ENCODE peak calls at places on chromosomes 11 and 22, in ten cellular contexts. G is K562; M is transverse colon; I is dorsolateral prefrontal cortex; T is coronary artery; X is brain microvascular endothelial cell; H is CD4-positive, CD25-positive, alpha-beta regulatory T cell; P is A549; A is CD8-positive, alpha-beta memory T cell; Q is lung. K is an unnamed sample.

GRCh38 chr11:122246885-122247284 is 130.9 kb upstream of the BLID start:
- DNase-seq in M (no peak), T (no peak), P (no peak), H (no peak), A (no peak), Q (no peak), X (no peak), I (no peak), G (no peak), K (no peak)

GRCh38 chr11:117361432-117361831 is 33.8 kb downstream of the CEP164 start:
- DNase-seq in I (peak), T (no peak), Q (no peak), P (no peak), G (no peak), X (no peak), M (no peak), A (no peak), H (no peak), K (no peak)

GRCh38 chr11:69669486-69669885 is 5.7 kb downstream of the LTO1 start:
- DNase-seq in I (no peak), X (no peak), P (no peak), G (no peak), A (no peak), M (no peak), H (no peak), Q (no peak), T (no peak), K (no peak)

GRCh38 chr11:62487698-62488551 is 58.7 kb downstream of the AHNAK start:
- DNase-seq in M (no peak), H (no peak), A (no peak), X (no peak), P (no peak), T (no peak), G (no peak), Q (no peak), I (peak), K (no peak)

GRCh38 chr11:73493838-73494598 is 103.9 kb downstream of the FAM168A start:
- DNase-seq in H (no peak), Q (no peak), P (no peak), A (no peak), M (no peak), X (peak), I (no peak), T (no peak), G (no peak), K (no peak)

GRCh38 chr11:69912161-69912910 is 93.1 kb upstream of the FGF3 start:
- DNase-seq in H (no peak), A (no peak), T (peak), P (no peak), Q (no peak), G (no peak), I (no peak), X (no peak), M (peak), K (no peak)

GRCh38 chr11:85526564-85526963 is 100.6 kb downstream of the DLG2 start:
- DNase-seq in T (no peak), G (no peak), M (no peak), I (no peak), P (no peak), X (no peak), H (no peak), Q (no peak), A (no peak), K (no peak)

GRCh38 chr11:33435201-33435600 is 178.0 kb downstream of the HIPK3 start:
- DNase-seq in X (no peak), G (no peak), P (no peak), T (no peak), H (no peak), I (no peak), A (no peak), Q (no peak), M (no peak), K (no peak)

GRCh38 chr22:46915978-46916730 is 153.7 kb downstream of the TBC1D22A start:
- DNase-seq in G (no peak), M (no peak), P (no peak), T (no peak), Q (no peak), H (no peak), A (no peak), I (no peak), X (no peak), K (no peak)

GRCh38 chr11:10770626-10771254 is 19.7 kb downstream of the CTR9 start:
- DNase-seq in M (peak), G (peak), T (no peak), H (no peak), Q (no peak), I (peak), P (peak), X (peak), A (no peak), K (no peak)

GRCh38 chr22:45867118-45867905 is 109.7 kb downstream of the WNT7B start:
- DNase-seq in A (no peak), I (no peak), H (no peak), X (no peak), M (no peak), G (no peak), P (no peak), Q (no peak), T (no peak), K (no peak)

GRCh38 chr11:6619021-6619745 is at the start of gene TPP1:
- DNase-seq in P (peak), H (peak), Q (peak), X (peak), M (peak), G (peak), T (peak), A (peak), I (peak), K (peak)

GRCh38 chr22:49084203-49084602 is 743.5 kb downstream of the BRD1 start:
- DNase-seq in H (no peak), X (no peak), P (no peak), A (no peak), T (no peak), G (peak), I (no peak), Q (no peak), M (no peak), K (no peak)

GRCh38 chr11:131811380-131811779 is 441.0 kb downstream of the NTM start:
- DNase-seq in H (no peak), A (no peak), I (no peak), M (no peak), Q (no peak), P (no peak), T (no peak), G (no peak), X (no peak), K (no peak)

GRCh38 chr11:71293961-71294782 is 41.8 kb upstream of the SHANK2 start:
- DNase-seq in H (no peak), X (no peak), G (no peak), P (no peak), I (no peak), A (no peak), Q (peak), T (peak), M (no peak), K (no peak)

GRCh38 chr11:116837231-116838091 is at the start of gene APOA1:
- DNase-seq in Q (no peak), X (no peak), G (no peak), A (no peak), P (no peak), M (no peak), H (no peak), T (no peak), I (no peak), K (no peak)

GRCh38 chr22:31284241-31284745 is 8.0 kb downstream of the PIK3IP1 start:
- DNase-seq in T (no peak), Q (no peak), A (no peak), H (no peak), P (no peak), M (no peak), X (no peak), I (no peak), G (no peak), K (no peak)

GRCh38 chr11:28209906-28210305 is 101.7 kb downstream of the METTL15 start:
- DNase-seq in I (no peak), Q (no peak), X (no peak), M (no peak), T (no peak), H (no peak), G (no peak), A (no peak), P (no peak), K (no peak)

GRCh38 chr11:61281581-61282250 is 13.4 kb downstream of the VWCE start:
- DNase-seq in M (peak), H (no peak), T (no peak), A (no peak), I (no peak), Q (no peak), P (peak), X (no peak), G (peak), K (no peak)

GRCh38 chr11:107741044-107741823 is 29.4 kb upstream of the SLN start:
- DNase-seq in I (no peak), Q (peak), H (peak), A (no peak), T (no peak), X (peak), G (peak), M (peak), P (no peak), K (no peak)

GRCh38 chr22:27638329-27639179 is 163.0 kb downstream of the MN1 start:
- DNase-seq in G (no peak), H (no peak), T (no peak), I (no peak), M (no peak), P (no peak), X (no peak), A (no peak), Q (no peak), K (no peak)

GRCh38 chr22:22754961-22755777 is 110.8 kb downstream of the GGTLC2 start:
- DNase-seq in P (no peak), G (no peak), M (no peak), H (no peak), X (no peak), T (peak), Q (no peak), I (no peak), A (no peak), K (no peak)

GRCh38 chr11:116580828-116581227 is 192.0 kb downstream of the BUD13 start:
- DNase-seq in X (no peak), G (no peak), H (no peak), M (no peak), Q (no peak), A (no peak), P (no peak), T (no peak), I (peak), K (peak)

GRCh38 chr22:20793386-20794131 is 19.6 kb downstream of the SERPIND1 start:
- DNase-seq in M (no peak), I (no peak), A (no peak), G (no peak), T (no peak), H (no peak), X (no peak), P (no peak), Q (no peak), K (no peak)

GRCh38 chr22:39545310-39546063 is 12.9 kb upstream of the RPS19BP1 start:
- DNase-seq in X (no peak), Q (no peak), G (peak), P (no peak), M (peak), T (no peak), H (peak), A (peak), I (no peak), K (no peak)

GRCh38 chr22:30572840-30573593 is 1.4 kb downstream of the GAL3ST1 start:
- DNase-seq in X (no peak), A (no peak), Q (no peak), G (no peak), M (peak), I (peak), P (peak), T (no peak), H (no peak), K (peak)

GRCh38 chr11:118437046-118437735 is 899 bp downstream of the KMT2A start:
- DNase-seq in T (peak), G (peak), Q (peak), H (peak), P (peak), M (peak), X (no peak), I (no peak), A (peak), K (peak)

GRCh38 chr11:61918251-61919112 is 1.1 kb upstream of the RAB3IL1 start:
- DNase-seq in X (no peak), H (no peak), Q (no peak), P (no peak), T (peak), G (no peak), A (no peak), I (no peak), M (no peak), K (no peak)

GRCh38 chr22:46681010-46681409 is 57.0 kb downstream of the CERK start:
- DNase-seq in I (no peak), M (no peak), X (no peak), T (no peak), Q (no peak), A (no peak), H (no peak), G (peak), P (peak), K (no peak)

GRCh38 chr11:100675115-100675650 is 11.9 kb upstream of the ARHGAP42 start:
- DNase-seq in Q (no peak), X (no peak), H (no peak), G (no peak), P (no peak), T (no peak), I (no peak), M (no peak), A (no peak), K (no peak)

GRCh38 chr22:45582236-45582954 is 79.7 kb downstream of the FBLN1 start:
- DNase-seq in G (no peak), I (no peak), P (no peak), A (no peak), M (no peak), T (no peak), Q (no peak), X (no peak), H (no peak), K (no peak)

GRCh38 chr11:126140932-126141291 is 70.5 kb downstream of the RPUSD4 start:
- DNase-seq in Q (peak), A (no peak), H (no peak), T (no peak), I (peak), G (no peak), M (peak), P (no peak), X (no peak), K (no peak)

GRCh38 chr22:47625531-47626427 is 863.3 kb downstream of the TBC1D22A start:
- DNase-seq in H (no peak), G (no peak), A (no peak), P (no peak), T (peak), I (no peak), X (no peak), M (no peak), Q (peak), K (no peak)

GRCh38 chr22:21714784-21715183 is 20.8 kb downstream of the YPEL1 start:
- DNase-seq in A (no peak), G (peak), H (no peak), M (no peak), Q (no peak), P (no peak), I (no peak), X (peak), T (no peak), K (no peak)

GRCh38 chr22:46754110-46754799 is 8.2 kb upstream of the TBC1D22A start:
- DNase-seq in T (peak), Q (peak), M (peak), I (peak), A (no peak), P (peak), X (peak), H (no peak), G (peak), K (no peak)

DNA sequence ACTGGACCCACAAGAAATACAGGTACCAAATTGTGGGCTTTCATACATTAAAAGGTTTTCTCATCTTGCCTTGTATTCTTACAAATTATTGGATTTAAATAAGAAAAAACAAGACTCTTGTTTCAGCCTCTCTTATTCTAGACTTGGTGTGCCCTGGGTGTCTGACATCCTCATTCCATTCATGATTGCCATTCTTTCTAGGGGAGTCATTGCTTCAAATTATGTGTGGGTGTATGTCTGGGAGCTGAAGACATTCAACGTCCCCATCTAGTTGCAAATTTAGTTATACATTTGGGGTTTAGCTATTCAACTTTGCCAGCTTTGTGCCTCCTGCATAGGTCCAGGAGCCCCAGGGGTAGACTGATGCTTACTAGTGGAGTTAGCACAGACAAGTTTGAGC is 18.1 kb downstream of the MAML2 start:
- DNase-seq in A (no peak), H (no peak), X (peak), Q (no peak), T (no peak), P (no peak), I (no peak), G (no peak), M (no peak), K (no peak)
- H3K27ac ChIP-seq in A (no peak), H (no peak), X (peak), Q (peak), T (no peak), P (peak), I (no peak), G (peak), M (no peak), K (no peak)

DNA sequence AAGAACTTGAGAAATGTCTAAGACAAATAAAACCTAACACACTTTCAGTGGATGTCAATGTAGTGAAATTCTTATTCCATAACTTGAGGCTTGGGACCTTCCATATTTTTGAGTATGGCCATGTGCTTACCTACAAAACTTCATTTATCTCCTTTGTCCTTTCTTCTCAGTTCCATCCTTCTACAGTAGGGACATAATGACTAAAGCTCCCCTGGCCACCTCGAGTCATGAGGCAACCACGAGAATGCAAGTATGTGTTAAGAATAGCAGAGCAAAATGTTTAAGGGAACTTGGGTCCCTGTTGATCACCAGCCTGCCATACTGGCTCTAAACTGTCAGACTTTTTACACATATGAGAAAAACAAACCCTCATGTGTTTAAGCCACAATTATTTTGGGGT is 34.5 kb downstream of the MMP20 start:
- DNase-seq in P (no peak), G (no peak), H (no peak), A (no peak), T (no peak), Q (no peak), X (no peak), I (no peak), M (no peak), K (no peak)
- H3K27ac ChIP-seq in P (no peak), G (no peak), H (no peak), A (no peak), T (no peak), Q (no peak), X (no peak), I (no peak), M (no peak), K (no peak)

GRCh38 chr11:3836903-3837302 is 3.9 kb downstream of the RHOG start:
- DNase-seq in H (peak), T (no peak), P (no peak), A (peak), G (no peak), Q (no peak), M (peak), I (no peak), X (no peak), K (no peak)
- H3K27ac ChIP-seq in H (peak), T (no peak), P (no peak), A (peak), G (peak), Q (peak), M (peak), I (peak), X (no peak), K (peak)

GRCh38 chr22:42484506-42484905 is 35.1 kb downstream of the RRP7A start:
- DNase-seq in A (no peak), P (no peak), G (no peak), I (no peak), Q (no peak), X (no peak), M (no peak), H (no peak), T (no peak), K (no peak)
- H3K27ac ChIP-seq in A (no peak), P (no peak), G (no peak), I (no peak), Q (no peak), X (no peak), M (no peak), H (no peak), T (no peak), K (no peak)

GRCh38 chr11:608751-609354 is 6.9 kb downstream of the IRF7 start:
- DNase-seq in Q (no peak), P (no peak), X (no peak), T (no peak), G (no peak), A (no peak), M (no peak), I (no peak), H (no peak), K (no peak)
- H3K27ac ChIP-seq in Q (no peak), P (no peak), X (no peak), T (no peak), G (no peak), A (no peak), M (no peak), I (no peak), H (no peak), K (no peak)

K was measured in caudate nucleus.